ENCODE peak calls at places on chromosomes 13 and 19, in four cellular contexts. One of them, this sample, is unnamed.

GRCh38 chr19:18798384-18799352 is 7.6 kb upstream of the COMP start:
- DNase-seq in H1: no peak
- DNase-seq in IMR-90: no peak
- DNase-seq in H9: peak
- DNase-seq in this sample: peak

GRCh38 chr13:59392328-59392727 is 771.4 kb downstream of the DIAPH3 start:
- DNase-seq in IMR-90: no peak
- DNase-seq in H9: no peak
- DNase-seq in H1: no peak
- DNase-seq in this sample: no peak

GRCh38 chr13:112928958-112929777 is 39.8 kb upstream of the MCF2L start:
- DNase-seq in H9: no peak
- DNase-seq in IMR-90: peak
- DNase-seq in H1: no peak
- DNase-seq in this sample: peak

GRCh38 chr13:113211774-113212173 is 2.4 kb downstream of the CUL4A start:
- DNase-seq in IMR-90: no peak
- DNase-seq in H1: no peak
- DNase-seq in H9: peak
- DNase-seq in this sample: peak

GRCh38 chr13:113049521-113049941 is 56.1 kb upstream of the F7 start:
- DNase-seq in H9: no peak
- DNase-seq in IMR-90: no peak
- DNase-seq in H1: no peak
- DNase-seq in this sample: no peak

GRCh38 chr19:4373601-4374441 is 26.5 kb downstream of the SH3GL1 start:
- DNase-seq in H9: no peak
- DNase-seq in IMR-90: peak
- DNase-seq in H1: no peak
- DNase-seq in this sample: no peak

GRCh38 chr19:52992109-52993004 is 21.4 kb upstream of the ERVV-1 start:
- DNase-seq in H1: no peak
- DNase-seq in IMR-90: no peak
- DNase-seq in H9: peak
- DNase-seq in this sample: peak

GRCh38 chr19:35797663-35798062 is 15.0 kb downstream of the PRODH2 start:
- DNase-seq in IMR-90: no peak
- DNase-seq in H1: no peak
- DNase-seq in H9: peak
- DNase-seq in this sample: peak

GRCh38 chr13:36219883-36220282 is 5.5 kb upstream of the SOHLH2 start:
- DNase-seq in H1: no peak
- DNase-seq in IMR-90: no peak
- DNase-seq in H9: no peak
- DNase-seq in this sample: no peak

GRCh38 chr13:33794576-33794975 is 23.4 kb upstream of the RFC3 start:
- DNase-seq in H9: no peak
- DNase-seq in H1: no peak
- DNase-seq in IMR-90: no peak
- DNase-seq in this sample: no peak

DNA sequence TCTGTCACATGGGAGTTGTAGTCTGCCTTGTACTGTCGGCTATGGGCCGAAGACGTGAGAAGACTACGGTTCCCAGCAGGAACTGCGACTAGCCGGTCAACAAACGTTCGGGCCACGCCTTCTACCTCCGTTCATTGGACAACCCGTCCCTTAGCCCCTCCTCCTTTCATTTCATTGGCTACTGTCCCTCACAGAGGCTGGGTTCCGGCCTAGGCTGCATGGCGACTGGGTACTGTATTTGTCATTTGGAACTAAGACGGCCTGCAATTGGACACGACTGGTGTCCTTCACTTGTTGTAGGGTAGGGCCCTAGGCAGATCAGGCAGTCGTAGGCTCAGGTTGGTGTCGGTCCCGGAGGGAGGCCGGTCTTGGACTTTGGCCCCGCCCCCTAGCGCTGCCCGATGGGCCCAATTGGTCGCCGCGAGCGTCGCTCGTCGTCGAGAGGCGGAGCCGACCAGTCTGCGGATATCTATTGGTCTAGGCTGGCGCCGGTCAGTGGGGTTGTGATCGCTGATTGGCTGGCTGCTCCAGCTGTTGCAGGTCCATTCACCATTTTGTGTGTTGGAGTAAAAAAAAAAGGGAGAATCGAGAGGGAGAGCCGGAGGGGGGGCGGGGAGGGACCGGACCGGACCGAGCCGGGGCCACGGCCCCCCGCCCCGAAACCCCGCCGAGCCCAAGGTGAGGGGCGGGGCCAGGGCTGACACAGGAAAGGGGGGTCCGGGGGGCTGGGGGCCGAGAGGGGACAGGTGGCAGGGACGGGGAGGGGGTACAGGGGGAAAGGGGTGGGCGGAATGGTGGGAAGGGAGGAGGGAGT is at the start of gene CIC:
- DNase-seq in H1: peak
- DNase-seq in H9: peak
- DNase-seq in IMR-90: peak
- DNase-seq in this sample: peak
- H3K23ac ChIP-seq in H1: no peak
- H3K23ac ChIP-seq in H9: no peak
- H3K23ac ChIP-seq in IMR-90: peak
- H3K23ac ChIP-seq in this sample: no peak

DNA sequence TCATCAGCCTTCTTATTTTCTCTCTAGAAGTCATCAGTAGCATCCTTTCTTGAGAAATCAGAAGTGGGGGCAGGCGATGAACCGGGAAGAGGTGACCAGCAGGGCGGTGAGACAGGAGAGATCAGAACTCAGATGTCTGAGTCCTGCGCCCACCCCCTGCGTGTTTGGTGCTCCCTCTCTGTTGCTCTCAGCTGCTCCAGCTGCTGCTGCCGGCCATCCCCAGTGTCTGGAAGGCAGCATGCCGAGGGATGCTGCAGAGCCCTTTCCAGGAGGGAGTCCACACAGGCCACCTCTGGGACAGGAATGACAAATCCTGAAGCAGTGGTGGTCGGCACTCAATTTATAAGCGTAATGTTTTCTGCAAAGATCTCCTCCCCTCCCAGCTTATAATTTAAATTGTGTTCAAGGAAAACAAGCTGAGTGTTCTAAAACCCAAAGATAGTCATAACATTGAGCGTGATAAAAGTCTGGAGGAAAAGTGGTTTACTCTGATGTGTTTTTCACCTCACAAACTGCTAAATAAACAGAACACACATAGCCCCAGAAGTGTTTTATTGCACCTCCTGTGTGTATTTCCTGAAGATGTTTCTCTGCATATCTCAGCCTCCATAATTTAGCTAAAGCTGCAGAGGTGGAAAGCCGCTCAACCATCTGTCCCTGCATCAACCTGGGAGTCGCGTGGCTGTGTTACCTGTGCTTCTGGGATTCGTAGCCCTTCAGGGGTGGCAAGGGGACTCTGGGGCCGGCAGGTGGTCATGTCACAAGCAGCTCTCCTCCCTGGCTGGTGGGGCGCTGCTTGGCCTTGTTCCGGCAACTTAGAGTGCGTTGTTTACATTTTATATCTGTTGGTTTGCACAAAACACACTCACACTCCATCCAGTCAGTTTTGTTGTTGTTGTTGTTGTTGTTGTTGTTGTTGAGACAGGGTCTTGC is 191.2 kb downstream of the USP12 start:
- DNase-seq in H9: no peak
- DNase-seq in H1: no peak
- DNase-seq in IMR-90: no peak
- DNase-seq in this sample: no peak
- H3K18ac ChIP-seq in H9: no peak
- H3K18ac ChIP-seq in H1: no peak
- H3K18ac ChIP-seq in IMR-90: no peak
- H3K18ac ChIP-seq in this sample: no peak

DNA sequence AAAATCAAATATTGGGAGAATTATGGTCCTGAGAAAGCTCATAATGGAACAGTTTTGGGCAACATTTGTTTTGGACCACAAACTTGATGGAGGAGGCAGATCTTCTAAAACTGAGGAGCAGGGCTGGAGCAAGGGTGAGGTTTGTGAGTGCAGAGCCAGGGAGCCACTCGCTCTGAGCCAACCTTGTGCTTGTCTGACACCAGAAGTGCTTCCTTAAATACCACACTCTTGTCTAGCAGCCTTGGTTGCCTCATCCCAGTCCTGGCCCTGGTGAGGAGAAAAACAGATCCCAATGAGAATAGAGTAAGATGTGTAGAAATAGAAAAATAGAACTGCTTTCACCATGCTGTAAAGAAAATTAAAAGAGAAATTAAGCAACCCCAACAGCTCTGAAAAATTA is 6.7 kb downstream of the ZNF317 start:
- DNase-seq in IMR-90: no peak
- DNase-seq in H1: no peak
- DNase-seq in H9: no peak
- DNase-seq in this sample: no peak
- H3K56ac ChIP-seq in IMR-90: no peak
- H3K56ac ChIP-seq in H1: no peak
- H3K56ac ChIP-seq in H9: no peak
- H3K56ac ChIP-seq in this sample: no peak

GRCh38 chr19:33558846-33559245 is 37.3 kb upstream of the PEPD start:
- DNase-seq in IMR-90: no peak
- DNase-seq in H9: no peak
- DNase-seq in H1: no peak
- DNase-seq in this sample: no peak
- H3K23ac ChIP-seq in IMR-90: no peak
- H3K23ac ChIP-seq in H9: no peak
- H3K23ac ChIP-seq in H1: no peak
- H3K23ac ChIP-seq in this sample: no peak

GRCh38 chr19:12657966-12658365 is 8.6 kb downstream of the MAN2B1 start:
- DNase-seq in IMR-90: no peak
- DNase-seq in H1: no peak
- DNase-seq in H9: no peak
- DNase-seq in this sample: no peak

GRCh38 chr19:12660980-12661379 is 5.6 kb downstream of the MAN2B1 start:
- DNase-seq in H9: no peak
- DNase-seq in IMR-90: no peak
- DNase-seq in H1: no peak
- DNase-seq in this sample: no peak

GRCh38 chr19:12655546-12655945 is 11.0 kb downstream of the MAN2B1 start:
- DNase-seq in H1: no peak
- DNase-seq in H9: no peak
- DNase-seq in IMR-90: no peak
- DNase-seq in this sample: no peak

GRCh38 chr19:12652219-12652618 is 14.3 kb downstream of the MAN2B1 start:
- DNase-seq in H9: no peak
- DNase-seq in H1: no peak
- DNase-seq in IMR-90: no peak
- DNase-seq in this sample: no peak

DNA sequence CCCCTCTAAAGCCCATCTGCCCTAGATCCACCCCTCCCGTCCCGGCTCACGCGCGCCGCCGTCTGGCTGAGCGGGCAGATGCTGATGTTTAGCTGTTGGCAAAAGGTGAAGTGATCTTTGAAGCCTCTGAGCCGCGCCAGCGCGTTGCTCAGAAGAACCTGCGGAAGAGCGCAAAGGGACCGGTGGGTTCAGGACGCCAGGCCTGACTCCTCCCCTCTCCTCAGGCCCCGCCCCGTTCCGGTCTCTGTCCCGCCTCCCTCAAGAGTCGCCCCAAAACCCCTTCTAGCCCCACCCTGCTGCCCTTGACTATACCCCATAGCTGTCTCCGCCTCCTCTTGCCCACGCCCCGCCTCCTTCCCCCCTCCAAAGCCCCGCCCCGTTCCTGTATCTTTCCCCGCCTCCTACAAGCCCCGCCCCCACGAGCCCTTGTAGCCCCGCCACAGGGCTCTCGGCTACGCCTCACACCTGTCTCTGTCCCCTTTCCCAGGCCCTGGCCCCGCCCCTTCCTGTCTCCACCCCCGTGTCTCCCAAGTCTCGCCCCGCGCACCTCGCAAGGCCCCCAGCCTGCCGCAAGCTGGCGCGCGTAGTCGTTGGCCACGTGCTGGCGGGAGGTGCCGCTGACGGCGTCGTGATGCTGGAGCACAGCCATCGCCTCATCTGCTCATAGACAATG is 9.5 kb downstream of the MAN2B1 start:
- DNase-seq in H9: peak
- DNase-seq in IMR-90: no peak
- DNase-seq in H1: peak
- DNase-seq in this sample: peak
- H3K18ac ChIP-seq in H9: peak
- H3K18ac ChIP-seq in IMR-90: no peak
- H3K18ac ChIP-seq in H1: no peak
- H3K18ac ChIP-seq in this sample: no peak